ENCODE peak calls at places on chromosomes 2 and 18, in five cellular contexts. C, X, Q, Z and O are unnamed samples.

GRCh38 chr2:71333619-71334018 is 2.0 kb downstream of the ZNF638 start:
- DNase-seq in C (no peak), X (no peak), Q (no peak), Z (no peak), O (no peak)

GRCh38 chr2:10331033-10331701 is 28.5 kb downstream of the HPCAL1 start:
- DNase-seq in C (peak; percentile 44), X (peak; percentile 82), Q (peak; percentile 34), Z (no peak), O (peak; percentile 60)

GRCh38 chr2:8692783-8693768 is 11.2 kb downstream of the ID2 start:
- DNase-seq in C (peak; percentile 82), X (peak; percentile 53), Q (no peak), Z (no peak), O (no peak)

GRCh38 chr18:7273301-7273911 is 42.5 kb downstream of the LRRC30 start:
- DNase-seq in C (no peak), X (peak; percentile 79), Q (no peak), Z (peak; percentile 42), O (no peak)

GRCh38 chr2:9844036-9844483 is 786 bp downstream of the TAF1B start:
- DNase-seq in C (peak; percentile 10), X (no peak), Q (no peak), Z (no peak), O (peak; percentile 47)

GRCh38 chr2:216478151-216478550 is 20.5 kb upstream of the RPL37A start:
- DNase-seq in C (no peak), X (no peak), Q (no peak), Z (no peak), O (no peak)

GRCh38 chr2:54074636-54075341 is 40.6 kb upstream of the ACYP2 start:
- DNase-seq in C (no peak), X (no peak), Q (no peak), Z (no peak), O (no peak)

GRCh38 chr2:29009270-29009669 is 28.2 kb downstream of the TOGARAM2 start:
- DNase-seq in C (no peak), X (no peak), Q (no peak), Z (no peak), O (no peak)

GRCh38 chr18:46719388-46719787 is 37.5 kb downstream of the ST8SIA5 start:
- DNase-seq in C (no peak), X (no peak), Q (no peak), Z (no peak), O (no peak)

GRCh38 chr2:215178121-215178520 is 39.7 kb upstream of the ABCA12 start:
- DNase-seq in C (no peak), X (no peak), Q (no peak), Z (no peak), O (no peak)

GRCh38 chr2:44362207-44363015 is 664 bp downstream of the CAMKMT start:
- DNase-seq in C (peak; percentile 13), X (peak; percentile 37), Q (no peak), Z (no peak), O (peak; percentile 18)

GRCh38 chr2:222024934-222025890 is 273.6 kb downstream of the PAX3 start:
- DNase-seq in C (peak; percentile 46), X (no peak), Q (no peak), Z (no peak), O (peak; percentile 25)

GRCh38 chr18:55163550-55163949 is 204.3 kb upstream of the CCDC68 start:
- DNase-seq in C (no peak), X (no peak), Q (no peak), Z (no peak), O (no peak)

GRCh38 chr2:191358325-191359025 is 113.3 kb downstream of the MYO1B start:
- DNase-seq in C (no peak), X (no peak), Q (no peak), Z (no peak), O (no peak)

GRCh38 chr18:58135170-58135569 is 91.1 kb downstream of the NEDD4L start:
- DNase-seq in C (no peak), X (no peak), Q (no peak), Z (peak; percentile 17), O (no peak)

GRCh38 chr2:232981767-232982360 is 31.2 kb downstream of the NGEF start:
- DNase-seq in C (no peak), X (no peak), Q (no peak), Z (no peak), O (no peak)

GRCh38 chr2:68472796-68473414 is 5.5 kb downstream of the APLF start:
- DNase-seq in C (no peak), X (no peak), Q (no peak), Z (no peak), O (no peak)

GRCh38 chr18:21996261-21996892 is 173.0 kb upstream of the GATA6 start:
- DNase-seq in C (no peak), X (no peak), Q (no peak), Z (no peak), O (no peak)

GRCh38 chr2:169362346-169363026 is at the start of gene LRP2:
- DNase-seq in C (peak; percentile 0), X (peak; percentile 41), Q (no peak), Z (no peak), O (no peak)

GRCh38 chr18:74892066-74892627 is 294.5 kb downstream of the ZNF407 start:
- DNase-seq in C (no peak), X (no peak), Q (no peak), Z (no peak), O (no peak)

GRCh38 chr2:169799555-169799954 is 884 bp downstream of the SSB start:
- DNase-seq in C (peak; percentile 10), X (no peak), Q (no peak), Z (no peak), O (no peak)

GRCh38 chr2:231306791-231307440 is 88.6 kb upstream of the B3GNT7 start:
- DNase-seq in C (no peak), X (peak; percentile 73), Q (no peak), Z (no peak), O (no peak)

GRCh38 chr2:101697794-101698418 is 399 bp downstream of the MAP4K4 start:
- DNase-seq in C (peak; percentile 42), X (no peak), Q (no peak), Z (no peak), O (no peak)